ENCODE peak calls at places on chromosomes 3 and 15, in ten cellular contexts. A is Calu3, R is progenitor cell of endocrine pancreas, Y is pancreas, W is BJ, H is breast epithelium, P is astrocyte of the spinal cord, O is HCT116, V is GM23338, D is prostate gland. K is an unnamed sample.

GRCh38 chr3:16130066-16130465 is 44.4 kb upstream of the GALNT15 start:
- DNase-seq in P (peak), D (no peak), Y (no peak), W (peak), O (no peak), H (no peak), V (no peak), A (no peak), R (no peak), K (no peak)

GRCh38 chr15:63003836-63004610 is 38.5 kb upstream of the TPM1 start:
- DNase-seq in P (no peak), W (no peak), A (no peak), D (no peak), O (no peak), H (no peak), V (peak), R (no peak), Y (no peak), K (no peak)

GRCh38 chr3:29283297-29283681 is 2.4 kb downstream of the RBMS3 start:
- DNase-seq in D (no peak), A (no peak), R (no peak), O (no peak), W (no peak), P (no peak), Y (no peak), H (no peak), V (no peak), K (no peak)

GRCh38 chr15:95944856-95945255 is 385.6 kb upstream of the NR2F2 start:
- DNase-seq in Y (no peak), A (no peak), W (no peak), V (no peak), P (no peak), O (no peak), H (no peak), R (no peak), D (no peak), K (no peak)

GRCh38 chr15:88704791-88705768 is 66.3 kb downstream of the ISG20 start:
- DNase-seq in Y (no peak), H (no peak), D (peak), P (peak), O (no peak), W (no peak), A (no peak), V (peak), R (no peak), K (no peak)

GRCh38 chr3:121152573-121152972 is 244.6 kb downstream of the STXBP5L start:
- DNase-seq in P (peak), R (no peak), W (no peak), O (peak), H (no peak), A (no peak), V (peak), D (no peak), Y (no peak), K (no peak)

GRCh38 chr3:78165876-78166275 is 1126.0 kb downstream of the ROBO2 start:
- DNase-seq in W (no peak), D (no peak), A (no peak), H (no peak), R (no peak), Y (no peak), P (no peak), O (no peak), V (no peak), K (no peak)

GRCh38 chr3:162729686-162730085 is 1233.1 kb downstream of the OTOL1 start:
- DNase-seq in P (peak), A (no peak), W (no peak), H (no peak), D (no peak), Y (no peak), R (no peak), O (no peak), V (no peak), K (no peak)

GRCh38 chr3:192904632-192905289 is 12.9 kb downstream of the MB21D2 start:
- DNase-seq in V (no peak), O (no peak), H (no peak), W (no peak), A (no peak), D (no peak), P (peak), Y (no peak), R (no peak), K (no peak)

GRCh38 chr3:127735767-127736693 is 63.3 kb downstream of the ABTB1 start:
- DNase-seq in O (no peak), H (no peak), D (no peak), P (peak), Y (no peak), W (no peak), V (no peak), R (no peak), A (no peak), K (no peak)

GRCh38 chr15:58568157-58568571 is 136.4 kb downstream of the LIPC start:
- DNase-seq in D (no peak), W (no peak), A (peak), P (no peak), Y (no peak), V (no peak), R (no peak), O (no peak), H (no peak), K (no peak)

GRCh38 chr3:154987846-154988245 is 92.3 kb upstream of the MME start:
- DNase-seq in V (no peak), H (no peak), D (no peak), O (no peak), A (no peak), P (no peak), Y (no peak), W (no peak), R (no peak), K (no peak)

GRCh38 chr3:197468167-197468566 is 87.6 kb downstream of the BDH1 start:
- DNase-seq in D (no peak), H (no peak), R (no peak), V (no peak), A (no peak), O (no peak), P (no peak), Y (no peak), W (no peak), K (no peak)

GRCh38 chr3:55487376-55488241 is 503 bp upstream of the WNT5A start:
- DNase-seq in W (no peak), D (no peak), A (peak), O (no peak), V (peak), Y (peak), P (peak), R (no peak), H (peak), K (no peak)

GRCh38 chr3:137767146-137768020 is 3.3 kb downstream of the SOX14 start:
- DNase-seq in Y (no peak), H (no peak), A (no peak), R (no peak), W (no peak), P (no peak), D (no peak), O (no peak), V (peak), K (no peak)

GRCh38 chr3:161409069-161409468 is 37.8 kb upstream of the SPTSSB start:
- DNase-seq in W (no peak), P (peak), D (no peak), V (peak), A (peak), R (no peak), H (no peak), Y (peak), O (peak), K (no peak)

GRCh38 chr3:176767385-176767784 is 429.9 kb downstream of the TBL1XR1 start:
- DNase-seq in Y (peak), W (peak), P (peak), A (no peak), D (peak), O (peak), V (no peak), R (no peak), H (peak), K (no peak)

GRCh38 chr3:53534996-53535395 is 40.6 kb downstream of the CACNA1D start:
- DNase-seq in P (no peak), Y (no peak), H (no peak), A (no peak), W (no peak), D (no peak), O (no peak), V (no peak), R (no peak), K (no peak)

GRCh38 chr3:66400381-66401156 is 100.3 kb downstream of the LRIG1 start:
- DNase-seq in D (no peak), O (no peak), Y (no peak), H (no peak), R (no peak), V (no peak), P (peak), A (no peak), W (no peak), K (no peak)

GRCh38 chr3:42114130-42114529 is 23.0 kb downstream of the TRAK1 start:
- DNase-seq in W (no peak), A (no peak), P (no peak), O (no peak), R (no peak), H (no peak), Y (no peak), D (no peak), V (no peak), K (no peak)

GRCh38 chr3:57981483-57982087 is 26.6 kb upstream of the FLNB start:
- DNase-seq in Y (no peak), V (no peak), W (no peak), R (no peak), P (no peak), D (no peak), O (no peak), H (no peak), A (no peak), K (no peak)

GRCh38 chr15:99249270-99249817 is at the start of gene TTC23:
- DNase-seq in O (peak), P (peak), H (peak), W (peak), R (no peak), Y (peak), V (peak), A (peak), D (peak), K (no peak)

GRCh38 chr3:128486692-128487537 is 6.1 kb downstream of the GATA2 start:
- DNase-seq in Y (peak), A (peak), D (no peak), R (no peak), V (peak), H (no peak), P (no peak), O (no peak), W (no peak), K (no peak)

GRCh38 chr15:80780416-80781221 is 1.4 kb downstream of the CEMIP start:
- DNase-seq in Y (peak), O (no peak), W (no peak), D (peak), P (peak), R (peak), V (peak), H (no peak), A (peak), K (no peak)

GRCh38 chr15:84981711-84982300 is at the start of gene PDE8A:
- DNase-seq in H (no peak), W (no peak), R (peak), O (no peak), V (peak), Y (no peak), A (peak), P (no peak), D (peak), K (no peak)
- TF ChIP-seq CTCF in H (no peak), W (no peak), R (peak), O (no peak), V (no peak), Y (no peak), A (no peak), P (no peak), D (no peak), K (no peak)

GRCh38 chr15:47778263-47778770 is 61.0 kb downstream of the SEMA6D start:
- DNase-seq in A (no peak), H (no peak), V (no peak), W (no peak), Y (no peak), D (no peak), P (no peak), R (no peak), O (no peak), K (no peak)

GRCh38 chr15:47769166-47769565 is 51.9 kb downstream of the SEMA6D start:
- DNase-seq in D (no peak), O (no peak), H (no peak), P (no peak), V (no peak), R (no peak), Y (no peak), A (no peak), W (no peak), K (no peak)

GRCh38 chr15:47768730-47769129 is 51.4 kb downstream of the SEMA6D start:
- DNase-seq in R (no peak), D (no peak), W (no peak), H (no peak), O (no peak), P (no peak), A (no peak), Y (no peak), V (no peak), K (no peak)

GRCh38 chr15:47773163-47773562 is 55.9 kb downstream of the SEMA6D start:
- DNase-seq in Y (no peak), V (no peak), O (no peak), W (no peak), P (no peak), D (no peak), A (no peak), R (no peak), H (no peak), K (no peak)
- TF ChIP-seq CTCF in Y (no peak), V (no peak), O (no peak), W (no peak), P (no peak), D (no peak), A (no peak), R (no peak), H (no peak), K (no peak)

GRCh38 chr15:45088801-45089711 is 24.9 kb downstream of the DUOX2 start:
- DNase-seq in R (no peak), H (no peak), A (no peak), O (no peak), P (no peak), D (no peak), Y (no peak), V (no peak), W (no peak), K (no peak)

GRCh38 chr15:45091161-45091560 is 22.8 kb downstream of the DUOX2 start:
- DNase-seq in O (no peak), V (no peak), R (no peak), A (no peak), D (no peak), H (no peak), P (no peak), W (no peak), Y (no peak), K (no peak)

GRCh38 chr15:45089712-45090373 is 24.1 kb downstream of the DUOX2 start:
- DNase-seq in Y (no peak), R (no peak), D (no peak), P (no peak), O (no peak), V (no peak), A (no peak), H (no peak), W (no peak), K (no peak)

GRCh38 chr15:45084163-45084562 is 29.8 kb downstream of the DUOX2 start:
- DNase-seq in A (no peak), Y (no peak), V (no peak), D (no peak), R (no peak), P (no peak), H (no peak), W (no peak), O (no peak), K (no peak)

GRCh38 chr15:45087513-45087912 is 26.5 kb downstream of the DUOX2 start:
- DNase-seq in Y (no peak), V (peak), O (no peak), D (no peak), A (no peak), P (no peak), W (no peak), H (no peak), R (no peak), K (no peak)
- TF ChIP-seq CTCF in Y (no peak), V (peak), O (no peak), D (no peak), A (no peak), P (no peak), W (no peak), H (no peak), R (no peak), K (no peak)

GRCh38 chr3:39443530-39443929 is 23.9 kb upstream of the MOBP start:
- DNase-seq in Y (no peak), V (peak), R (no peak), D (no peak), P (no peak), A (peak), O (no peak), W (no peak), H (no peak), K (no peak)
- TF ChIP-seq CTCF in Y (no peak), V (peak), R (no peak), D (no peak), P (no peak), A (no peak), O (peak), W (no peak), H (no peak), K (no peak)